ENCODE peak calls at places on chromosomes 1 and 21, in four cellular contexts. One of them, this sample, is unnamed.

GRCh38 chr21:45829566-45830147 is 151.9 kb upstream of the COL6A1 start:
- DNase-seq in NCI-H1105: no peak
- DNase-seq in hepatocyte: no peak
- DNase-seq in KG1: no peak
- DNase-seq in this sample: no peak

GRCh38 chr1:65011983-65012382 is 45.6 kb upstream of the JAK1 start:
- DNase-seq in hepatocyte: no peak
- DNase-seq in KG1: peak; percentile 30
- DNase-seq in NCI-H1105: no peak
- DNase-seq in this sample: no peak

GRCh38 chr1:36884029-36884701 is 150.2 kb downstream of the GRIK3 start:
- DNase-seq in KG1: no peak
- DNase-seq in NCI-H1105: no peak
- DNase-seq in hepatocyte: no peak
- DNase-seq in this sample: no peak

GRCh38 chr1:2412773-2413494 is 570 bp upstream of the PEX10 start:
- DNase-seq in hepatocyte: peak; percentile 85
- DNase-seq in NCI-H1105: peak; percentile 19
- DNase-seq in KG1: no peak
- DNase-seq in this sample: peak; percentile 81

GRCh38 chr1:9555942-9556341 is 16.7 kb downstream of the SLC25A33 start:
- DNase-seq in hepatocyte: no peak
- DNase-seq in NCI-H1105: no peak
- DNase-seq in KG1: no peak
- DNase-seq in this sample: no peak

GRCh38 chr21:36436829-36437744 is 42.8 kb downstream of the CLDN14 start:
- DNase-seq in KG1: no peak
- DNase-seq in hepatocyte: no peak
- DNase-seq in NCI-H1105: no peak
- DNase-seq in this sample: no peak

GRCh38 chr1:201649776-201650607 is 111.1 kb downstream of the NAV1 start:
- DNase-seq in KG1: no peak
- DNase-seq in NCI-H1105: peak; percentile 86
- DNase-seq in hepatocyte: peak; percentile 88
- DNase-seq in this sample: peak; percentile 80

GRCh38 chr1:38512789-38513188 is 346.8 kb downstream of the RRAGC start:
- DNase-seq in KG1: no peak
- DNase-seq in hepatocyte: no peak
- DNase-seq in NCI-H1105: peak; percentile 92
- DNase-seq in this sample: no peak

GRCh38 chr1:219518168-219518905 is 94.6 kb downstream of the ZC3H11B start:
- DNase-seq in KG1: no peak
- DNase-seq in hepatocyte: peak; percentile 26
- DNase-seq in NCI-H1105: no peak
- DNase-seq in this sample: no peak

GRCh38 chr1:221149676-221150075 is 270.4 kb downstream of the HLX start:
- DNase-seq in hepatocyte: no peak
- DNase-seq in KG1: no peak
- DNase-seq in NCI-H1105: no peak
- DNase-seq in this sample: no peak

GRCh38 chr1:175278236-175278635 is 85.7 kb upstream of the KIAA0040 start:
- DNase-seq in hepatocyte: no peak
- DNase-seq in KG1: no peak
- DNase-seq in NCI-H1105: no peak
- DNase-seq in this sample: no peak

GRCh38 chr1:115280073-115280472 is 58.0 kb downstream of the NGF start:
- DNase-seq in KG1: no peak
- DNase-seq in hepatocyte: no peak
- DNase-seq in NCI-H1105: no peak
- DNase-seq in this sample: no peak

GRCh38 chr1:18951818-18952391 is 4.6 kb downstream of the IFFO2 start:
- DNase-seq in KG1: no peak
- DNase-seq in NCI-H1105: no peak
- DNase-seq in hepatocyte: no peak
- DNase-seq in this sample: peak; percentile 42

GRCh38 chr1:209046058-209046417 is 537.5 kb upstream of the CAMK1G start:
- DNase-seq in hepatocyte: no peak
- DNase-seq in KG1: no peak
- DNase-seq in NCI-H1105: no peak
- DNase-seq in this sample: no peak

GRCh38 chr1:230863449-230863848 is 4.9 kb downstream of the C1orf198 start:
- DNase-seq in KG1: no peak
- DNase-seq in hepatocyte: peak; percentile 48
- DNase-seq in NCI-H1105: no peak
- DNase-seq in this sample: peak; percentile 25

GRCh38 chr1:37323486-37324377 is 150.6 kb upstream of the ZC3H12A start:
- DNase-seq in KG1: peak; percentile 22
- DNase-seq in hepatocyte: peak; percentile 28
- DNase-seq in NCI-H1105: no peak
- DNase-seq in this sample: peak; percentile 34

GRCh38 chr1:192311281-192311680 is 5.5 kb upstream of the RGS21 start:
- DNase-seq in NCI-H1105: peak; percentile 4
- DNase-seq in KG1: no peak
- DNase-seq in hepatocyte: peak; percentile 29
- DNase-seq in this sample: no peak

GRCh38 chr21:44602474-44602871 is 2.1 kb downstream of the KRTAP10-7 start:
- DNase-seq in hepatocyte: no peak
- DNase-seq in NCI-H1105: no peak
- DNase-seq in KG1: no peak
- DNase-seq in this sample: no peak

GRCh38 chr21:38297871-38298270 is 41.1 kb downstream of the KCNJ15 start:
- DNase-seq in NCI-H1105: no peak
- DNase-seq in KG1: no peak
- DNase-seq in hepatocyte: no peak
- DNase-seq in this sample: no peak

GRCh38 chr1:68620575-68620974 is 123.7 kb upstream of the DEPDC1 start:
- DNase-seq in hepatocyte: no peak
- DNase-seq in NCI-H1105: no peak
- DNase-seq in KG1: no peak
- DNase-seq in this sample: no peak

GRCh38 chr1:243341074-243341473 is 85.2 kb downstream of the SDCCAG8 start:
- DNase-seq in hepatocyte: no peak
- DNase-seq in KG1: no peak
- DNase-seq in NCI-H1105: no peak
- DNase-seq in this sample: no peak

GRCh38 chr1:87673748-87674147 is 345.1 kb downstream of the LMO4 start:
- DNase-seq in hepatocyte: no peak
- DNase-seq in KG1: no peak
- DNase-seq in NCI-H1105: no peak
- DNase-seq in this sample: no peak

This sample was measured in small intestine.